ENCODE peak calls at places on chromosomes 1 and 21, in seven cellular contexts. U, N, Y, X, Z, V and T are unnamed samples.

GRCh38 chr1:208977861-208978260 is 605.7 kb upstream of the CAMK1G start:
- DNase-seq in Y (no peak), U (no peak), X (no peak), V (no peak), N (no peak), Z (no peak), T (no peak)

GRCh38 chr1:27135920-27136551 is 18.9 kb downstream of the SLC9A1 start:
- DNase-seq in Z (peak; percentile 60), X (no peak), Y (no peak), N (peak; percentile 64), U (peak; percentile 42), V (no peak), T (no peak)

GRCh38 chr1:84737572-84737971 is 47.3 kb upstream of the SSX2IP start:
- DNase-seq in X (no peak), N (no peak), Z (no peak), U (no peak), V (no peak), Y (no peak), T (no peak)

GRCh38 chr1:104921552-104921951 is 1171.9 kb downstream of the AMY1C start:
- DNase-seq in V (no peak), Z (no peak), Y (peak; percentile 16), U (no peak), N (no peak), X (no peak), T (no peak)

GRCh38 chr1:19315378-19316206 is 3.5 kb downstream of the SLC66A1 start:
- DNase-seq in X (no peak), N (no peak), Z (no peak), U (peak; percentile 70), V (no peak), Y (peak; percentile 79), T (no peak)

GRCh38 chr1:17979815-17980214 is 127.8 kb upstream of the IGSF21 start:
- DNase-seq in X (no peak), V (no peak), Y (no peak), N (peak; percentile 42), U (no peak), Z (no peak), T (no peak)

GRCh38 chr1:7703321-7704213 is 67.5 kb upstream of the VAMP3 start:
- DNase-seq in Y (no peak), Z (peak; percentile 73), V (no peak), N (peak; percentile 67), U (no peak), X (peak; percentile 51), T (peak; percentile 58)

GRCh38 chr21:41766883-41767605 is at the start of gene RIPK4:
- DNase-seq in Z (peak; percentile 88), N (peak; percentile 89), Y (no peak), U (peak; percentile 23), V (peak; percentile 90), X (no peak), T (peak; percentile 80)

GRCh38 chr1:150508982-150509381 is 1.1 kb downstream of the ECM1 start:
- DNase-seq in X (no peak), V (no peak), Y (no peak), U (no peak), Z (no peak), N (no peak), T (no peak)

GRCh38 chr1:19623523-19623922 is 20.6 kb upstream of the NBL1 start:
- DNase-seq in V (no peak), Y (no peak), N (no peak), U (peak; percentile 52), X (no peak), Z (no peak), T (no peak)

GRCh38 chr21:14358775-14359174 is 24.2 kb downstream of the HSPA13 start:
- DNase-seq in X (no peak), V (no peak), Z (no peak), U (no peak), Y (no peak), N (no peak), T (no peak)
- H2AK5ac ChIP-seq in X (no peak overlapping the region), V (no peak overlapping the region), Z (no peak overlapping the region), U (no peak overlapping the region), Y (no peak overlapping the region), N (no peak overlapping the region), T (no peak overlapping the region)

GRCh38 chr1:246246430-246246829 is 260.6 kb downstream of the SMYD3 start:
- DNase-seq in X (no peak), Y (no peak), U (no peak), N (no peak), V (no peak), Z (no peak), T (no peak)
- H2AK5ac ChIP-seq in X (no peak overlapping the region), Y (no peak overlapping the region), U (no peak overlapping the region), N (no peak overlapping the region), V (no peak overlapping the region), Z (no peak overlapping the region), T (no peak overlapping the region)

GRCh38 chr21:33305344-33305671 is 19.5 kb upstream of the IFNAR1 start:
- DNase-seq in Z (peak; percentile 24), N (no peak), V (no peak), X (no peak), Y (no peak), U (no peak), T (no peak)
- H2AK5ac ChIP-seq in Z (no peak overlapping the region), N (no peak overlapping the region), V (no peak overlapping the region), X (no peak overlapping the region), Y (no peak overlapping the region), U (no peak overlapping the region), T (no peak overlapping the region)

DNA sequence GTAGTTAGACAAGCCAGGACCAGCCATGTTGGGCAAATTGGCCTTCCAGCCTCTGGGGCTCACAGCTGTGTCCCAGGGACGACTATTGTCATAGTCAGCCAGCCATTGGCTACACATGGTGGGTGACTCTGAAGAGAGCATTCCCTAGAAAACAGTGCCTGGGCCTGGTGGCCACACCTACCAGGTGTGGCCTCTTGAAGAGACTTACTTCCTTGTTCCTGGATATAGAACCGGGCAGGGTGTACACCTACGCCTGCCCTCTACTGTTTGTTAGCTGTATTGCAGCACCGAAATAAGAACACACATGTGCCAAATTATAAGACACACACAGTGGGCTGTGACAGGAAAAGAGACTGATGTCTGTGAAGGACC is 134.6 kb upstream of the ARHGEF16 start:
- DNase-seq in Z (peak; percentile 69), U (peak; percentile 49), Y (peak; percentile 43), X (peak; percentile 61), N (peak; percentile 86), V (peak; percentile 48), T (peak; percentile 90)
- H2AK5ac ChIP-seq in Z (no peak overlapping the region), U (no peak overlapping the region), Y (no peak overlapping the region), X (no peak overlapping the region), N (no peak overlapping the region), V (no peak overlapping the region), T (no peak overlapping the region)

GRCh38 chr1:99702221-99702620 is 56.3 kb downstream of the PALMD start:
- DNase-seq in Y (no peak), U (peak; percentile 15), X (no peak), Z (no peak), N (no peak), V (no peak), T (no peak)
- H2AK5ac ChIP-seq in Y (no peak overlapping the region), U (no peak overlapping the region), X (no peak overlapping the region), Z (no peak overlapping the region), N (no peak overlapping the region), V (no peak overlapping the region), T (no peak overlapping the region)

GRCh38 chr1:245484176-245484575 is 329.4 kb downstream of the KIF26B start:
- DNase-seq in X (no peak), N (peak; percentile 46), V (no peak), Y (no peak), U (no peak), Z (no peak), T (peak; percentile 42)
- H2AK5ac ChIP-seq in X (no peak overlapping the region), N (no peak overlapping the region), V (no peak overlapping the region), Y (no peak overlapping the region), U (no peak overlapping the region), Z (no peak overlapping the region), T (no peak overlapping the region)

GRCh38 chr1:197141556-197141955 is 4.9 kb downstream of the ASPM start:
- DNase-seq in Y (no peak), X (no peak), U (no peak), Z (no peak), V (no peak), N (no peak), T (no peak)

GRCh38 chr1:197137322-197137721 is 9.1 kb downstream of the ASPM start:
- DNase-seq in Y (no peak), N (no peak), V (no peak), X (no peak), Z (no peak), U (no peak), T (no peak)

GRCh38 chr1:197139169-197139568 is 7.3 kb downstream of the ASPM start:
- DNase-seq in N (no peak), X (no peak), V (no peak), Y (no peak), U (no peak), Z (no peak), T (no peak)

GRCh38 chr1:197144570-197145325 is 1.7 kb downstream of the ASPM start:
- DNase-seq in U (peak; percentile 34), V (no peak), N (no peak), Z (no peak), Y (peak; percentile 51), X (no peak), T (peak; percentile 7)

DNA sequence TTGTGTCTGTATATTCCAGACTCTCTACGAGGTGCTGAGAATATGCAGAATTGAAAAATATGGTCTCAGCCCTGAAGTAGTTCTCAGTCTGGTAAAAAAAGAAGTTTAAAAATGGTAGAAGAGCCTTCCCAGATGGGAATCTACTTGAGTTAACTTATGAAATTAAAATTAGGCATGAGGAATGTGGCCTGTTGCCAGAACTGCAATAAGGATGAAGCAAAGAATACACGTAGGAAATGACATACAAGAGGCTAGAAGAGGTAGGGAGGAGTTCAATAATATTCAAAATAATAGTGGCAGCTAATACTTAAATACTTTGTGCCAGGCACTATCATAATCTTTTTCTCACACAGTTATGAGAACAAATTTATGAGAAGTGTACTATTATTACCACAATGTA is 6.3 kb downstream of the ASPM start:
- DNase-seq in Z (no peak), V (no peak), X (no peak), N (no peak), U (peak; percentile 39), Y (peak; percentile 34), T (no peak)
- H2AK5ac ChIP-seq in Z (no peak overlapping the region), V (no peak overlapping the region), X (no peak overlapping the region), N (no peak overlapping the region), U (no peak overlapping the region), Y (no peak overlapping the region), T (no peak overlapping the region)

GRCh38 chr1:165633624-165634023 is 2.6 kb downstream of the MGST3 start:
- DNase-seq in Z (no peak), X (no peak), V (peak; percentile 73), U (peak; percentile 27), N (no peak), Y (peak; percentile 72), T (no peak)
- H2AK5ac ChIP-seq in Z (no peak overlapping the region), X (no peak overlapping the region), V (no peak overlapping the region), U (no peak overlapping the region), N (no peak overlapping the region), Y (no peak overlapping the region), T (no peak overlapping the region)